ENCODE peak calls at places on chromosome X, in nine cellular contexts. Q is MV-4-11; S is GM10248; L is dorsolateral prefrontal cortex; G is RPMI8226; K is activated effector memory CD4-positive, alpha-beta T cell treated with Interleukin-2 at 50 U/mL for 16 hours; F is stomach; B is GM04503; X is neural progenitor cell. V is an unnamed sample.
A peak's percentile ranks its signal among the peaks of the same experiment; 100 is the strongest.

GRCh38 chrX:40685352-40685918 is 38.1 kb upstream of the CXorf38 start:
- DNase-seq in K (no peak), G (peak; percentile 4), F (no peak), Q (no peak), X (no peak), L (no peak), S (peak; percentile 8), B (no peak), V (peak; percentile 1)

GRCh38 chrX:6024204-6024603 is 204.5 kb downstream of the NLGN4X start:
- DNase-seq in Q (no peak), S (no peak), B (no peak), K (no peak), X (no peak), F (no peak), G (no peak), L (no peak), V (no peak)

GRCh38 chrX:103754401-103754800 is 22.2 kb upstream of the PLP1 start:
- DNase-seq in X (no peak), L (no peak), K (no peak), G (no peak), S (no peak), F (no peak), Q (no peak), B (no peak), V (no peak)

GRCh38 chrX:141619336-141619735 is 29.8 kb downstream of the SPANXA2 start:
- DNase-seq in K (no peak), X (no peak), L (no peak), B (no peak), F (no peak), S (no peak), Q (no peak), G (no peak), V (no peak)

GRCh38 chrX:42384956-42385355 is 393.0 kb downstream of the PPP1R2C start:
- DNase-seq in Q (no peak), S (no peak), X (no peak), B (no peak), L (no peak), G (no peak), F (no peak), K (no peak), V (no peak)

GRCh38 chrX:11424903-11425674 is 131.9 kb downstream of the AMELX start:
- DNase-seq in B (no peak), X (no peak), K (no peak), G (no peak), Q (no peak), S (no peak), L (no peak), F (no peak), V (no peak)

GRCh38 chrX:6678313-6678712 is 143.4 kb upstream of the VCX3A start:
- DNase-seq in Q (no peak), X (no peak), B (no peak), F (peak; percentile 27), S (no peak), K (no peak), L (no peak), G (no peak), V (no peak)

GRCh38 chrX:107000013-107000515 is at the start of gene MORC4:
- DNase-seq in K (peak; percentile 51), X (peak; percentile 80), Q (no peak), L (peak; percentile 76), F (peak; percentile 84), B (no peak), S (peak; percentile 33), G (peak; percentile 77), V (peak; percentile 47)

GRCh38 chrX:133007458-133007857 is 49.0 kb upstream of the HS6ST2 start:
- DNase-seq in L (no peak), K (no peak), S (no peak), G (no peak), B (no peak), Q (no peak), X (no peak), F (no peak), V (no peak)

GRCh38 chrX:135416546-135416945 is 5.2 kb upstream of the SMIM10L2A start:
- DNase-seq in K (no peak), G (no peak), S (no peak), B (no peak), Q (no peak), X (no peak), F (no peak), L (no peak), V (no peak)

GRCh38 chrX:13029341-13029740 is 15.1 kb downstream of the FAM9C start:
- DNase-seq in L (no peak), K (no peak), G (no peak), S (no peak), Q (no peak), F (peak; percentile 71), B (no peak), X (no peak), V (no peak)

GRCh38 chrX:9710332-9710731 is 55.3 kb downstream of the GPR143 start:
- DNase-seq in X (no peak), S (no peak), Q (no peak), F (no peak), L (no peak), G (no peak), K (no peak), B (no peak), V (peak; percentile 29)

GRCh38 chrX:154096140-154097002 is 1.1 kb downstream of the MECP2 start:
- DNase-seq in B (no peak), F (no peak), L (no peak), G (peak; percentile 23), Q (no peak), X (peak; percentile 37), K (no peak), S (no peak), V (peak; percentile 52)

GRCh38 chrX:39133971-39134370 is 332.7 kb downstream of the MID1IP1 start:
- DNase-seq in X (no peak), S (no peak), K (no peak), G (peak; percentile 86), L (no peak), F (peak; percentile 26), Q (no peak), B (no peak), V (peak; percentile 48)

GRCh38 chrX:41512394-41512793 is 65.3 kb downstream of the NYX start:
- DNase-seq in L (no peak), Q (peak; percentile 25), S (peak; percentile 51), B (no peak), K (no peak), X (no peak), G (no peak), F (no peak), V (peak; percentile 78)

V was measured in GM12865.